ENCODE peak calls at places on chromosomes 6 and 20, in five cellular contexts. One of them, this sample, is unnamed.
A peak's percentile ranks its signal among the peaks of the same experiment; 100 is the strongest.

GRCh38 chr20:44970243-44970757 is 4.0 kb downstream of the STK4 start:
- DNase-seq in neuronal stem cell: no peak
- DNase-seq in H1: no peak
- DNase-seq in H9: no peak
- DNase-seq in IMR-90: peak; percentile 24
- DNase-seq in this sample: peak; percentile 11

GRCh38 chr6:122154912-122155516 is 244.4 kb upstream of the HSF2 start:
- DNase-seq in H1: no peak
- DNase-seq in neuronal stem cell: no peak
- DNase-seq in H9: peak; percentile 42
- DNase-seq in IMR-90: no peak
- DNase-seq in this sample: no peak

GRCh38 chr6:88480822-88481221 is 314.7 kb upstream of the CNR1 start:
- DNase-seq in neuronal stem cell: no peak
- DNase-seq in H9: no peak
- DNase-seq in IMR-90: no peak
- DNase-seq in H1: no peak
- DNase-seq in this sample: no peak

GRCh38 chr6:104705095-104705707 is 154.5 kb downstream of the HACE1 start:
- DNase-seq in neuronal stem cell: no peak
- DNase-seq in H9: no peak
- DNase-seq in H1: no peak
- DNase-seq in IMR-90: peak; percentile 64
- DNase-seq in this sample: peak; percentile 93

GRCh38 chr6:81816387-81816786 is 63.9 kb upstream of the TENT5A start:
- DNase-seq in neuronal stem cell: no peak
- DNase-seq in H9: no peak
- DNase-seq in IMR-90: no peak
- DNase-seq in H1: no peak
- DNase-seq in this sample: peak; percentile 6

GRCh38 chr20:57006411-57007170 is 259.9 kb downstream of the BMP7 start:
- DNase-seq in IMR-90: no peak
- DNase-seq in H9: no peak
- DNase-seq in neuronal stem cell: peak; percentile 24
- DNase-seq in H1: no peak
- DNase-seq in this sample: peak; percentile 50

GRCh38 chr20:51788822-51789221 is 13.5 kb downstream of the SALL4 start:
- DNase-seq in IMR-90: no peak
- DNase-seq in H1: no peak
- DNase-seq in neuronal stem cell: no peak
- DNase-seq in H9: no peak
- DNase-seq in this sample: no peak

GRCh38 chr6:31112478-31112877 is at the start of gene C6orf15:
- DNase-seq in IMR-90: no peak
- DNase-seq in H9: no peak
- DNase-seq in H1: no peak
- DNase-seq in neuronal stem cell: no peak
- DNase-seq in this sample: no peak

GRCh38 chr6:132511159-132511835 is 1.6 kb downstream of the STX7 start:
- DNase-seq in H9: no peak
- DNase-seq in neuronal stem cell: no peak
- DNase-seq in H1: no peak
- DNase-seq in IMR-90: no peak
- DNase-seq in this sample: peak; percentile 36

GRCh38 chr6:28134015-28134414 is 7.7 kb upstream of the ZKSCAN8 start:
- DNase-seq in neuronal stem cell: no peak
- DNase-seq in IMR-90: peak; percentile 52
- DNase-seq in H1: no peak
- DNase-seq in H9: peak; percentile 28
- DNase-seq in this sample: peak; percentile 68

GRCh38 chr6:107458687-107459282 is 579 bp downstream of the PDSS2 start:
- DNase-seq in IMR-90: peak; percentile 22
- DNase-seq in H1: no peak
- DNase-seq in H9: peak; percentile 43
- DNase-seq in neuronal stem cell: no peak
- DNase-seq in this sample: peak; percentile 61

GRCh38 chr20:32249030-32249738 is 28.3 kb upstream of the KIF3B start:
- DNase-seq in H1: no peak
- DNase-seq in IMR-90: no peak
- DNase-seq in neuronal stem cell: no peak
- DNase-seq in H9: no peak
- DNase-seq in this sample: no peak

GRCh38 chr6:86107985-86108384 is 465.3 kb upstream of the SYNCRIP start:
- DNase-seq in IMR-90: no peak
- DNase-seq in H9: no peak
- DNase-seq in H1: no peak
- DNase-seq in neuronal stem cell: no peak
- DNase-seq in this sample: no peak

GRCh38 chr6:105993769-105994521 is 92.2 kb upstream of the PRDM1 start:
- DNase-seq in H9: no peak
- DNase-seq in IMR-90: peak; percentile 45
- DNase-seq in neuronal stem cell: peak; percentile 37
- DNase-seq in H1: no peak
- DNase-seq in this sample: peak; percentile 82

GRCh38 chr6:136566007-136566487 is 15.8 kb upstream of the MAP7 start:
- DNase-seq in H9: no peak
- DNase-seq in neuronal stem cell: no peak
- DNase-seq in IMR-90: no peak
- DNase-seq in H1: no peak
- DNase-seq in this sample: no peak

GRCh38 chr20:62935968-62936585 is 1.9 kb upstream of the GID8 start:
- DNase-seq in IMR-90: no peak
- DNase-seq in H1: no peak
- DNase-seq in neuronal stem cell: no peak
- DNase-seq in H9: no peak
- DNase-seq in this sample: no peak

GRCh38 chr20:53399131-53399530 is 194.5 kb downstream of the ZNF217 start:
- DNase-seq in H9: no peak
- DNase-seq in IMR-90: no peak
- DNase-seq in H1: no peak
- DNase-seq in neuronal stem cell: no peak
- DNase-seq in this sample: no peak

GRCh38 chr6:170067257-170067656 is 223.6 kb downstream of the DLL1 start:
- DNase-seq in neuronal stem cell: no peak
- DNase-seq in H9: no peak
- DNase-seq in IMR-90: no peak
- DNase-seq in H1: no peak
- DNase-seq in this sample: no peak

GRCh38 chr20:41671143-41671542 is 53.0 kb upstream of the CHD6 start:
- DNase-seq in H1: no peak
- DNase-seq in neuronal stem cell: no peak
- DNase-seq in IMR-90: no peak
- DNase-seq in H9: no peak
- DNase-seq in this sample: no peak

GRCh38 chr6:152360016-152360415 is 277.1 kb downstream of the SYNE1 start:
- DNase-seq in IMR-90: no peak
- DNase-seq in H9: no peak
- DNase-seq in neuronal stem cell: no peak
- DNase-seq in H1: no peak
- DNase-seq in this sample: no peak

DNA sequence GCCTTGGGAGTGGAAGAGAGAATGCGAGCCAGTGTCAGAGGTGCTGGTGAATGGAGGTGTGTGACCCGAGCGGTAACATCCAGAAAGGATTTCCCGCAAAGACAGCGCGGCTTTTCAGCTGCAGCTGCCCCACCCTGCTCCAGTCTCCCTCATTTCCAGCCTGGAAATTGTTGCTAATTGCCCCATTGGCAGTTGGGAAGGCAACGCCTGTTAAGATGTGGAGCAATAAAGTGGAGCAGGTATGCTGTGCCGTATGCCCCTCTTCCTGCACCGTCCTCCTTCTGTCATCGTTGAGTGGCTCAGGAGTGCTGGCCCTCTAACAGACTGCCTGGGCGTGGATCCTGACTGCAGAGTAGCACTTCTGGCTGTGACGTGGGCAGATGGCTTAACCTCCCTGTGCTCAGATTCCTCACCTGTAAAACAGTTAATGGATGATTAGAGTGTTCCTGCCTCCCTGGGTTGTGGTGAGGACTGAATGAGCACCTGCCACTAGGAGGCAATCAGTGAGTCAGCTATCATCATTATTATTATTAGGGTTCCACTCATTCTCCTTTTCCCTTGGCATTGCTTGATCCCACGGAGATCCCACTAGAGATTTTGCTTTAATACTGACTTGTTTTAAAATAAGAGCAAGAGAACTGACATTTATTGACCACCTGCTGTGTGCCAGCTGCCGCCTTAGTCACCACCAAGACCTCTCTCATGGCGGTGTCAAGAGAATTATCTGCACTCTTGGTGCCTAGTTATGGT is 11.7 kb downstream of the ARFGEF2 start:
- DNase-seq in H1: no peak
- DNase-seq in neuronal stem cell: no peak
- DNase-seq in IMR-90: no peak
- DNase-seq in H9: no peak
- DNase-seq in this sample: no peak
- H3K14ac ChIP-seq in H1: no peak overlapping the region
- H3K14ac ChIP-seq in neuronal stem cell: no peak overlapping the region
- H3K14ac ChIP-seq in IMR-90: peak overlapping the region; percentile 90
- H3K14ac ChIP-seq in H9: no peak overlapping the region
- H3K14ac ChIP-seq in this sample: no peak overlapping the region

DNA sequence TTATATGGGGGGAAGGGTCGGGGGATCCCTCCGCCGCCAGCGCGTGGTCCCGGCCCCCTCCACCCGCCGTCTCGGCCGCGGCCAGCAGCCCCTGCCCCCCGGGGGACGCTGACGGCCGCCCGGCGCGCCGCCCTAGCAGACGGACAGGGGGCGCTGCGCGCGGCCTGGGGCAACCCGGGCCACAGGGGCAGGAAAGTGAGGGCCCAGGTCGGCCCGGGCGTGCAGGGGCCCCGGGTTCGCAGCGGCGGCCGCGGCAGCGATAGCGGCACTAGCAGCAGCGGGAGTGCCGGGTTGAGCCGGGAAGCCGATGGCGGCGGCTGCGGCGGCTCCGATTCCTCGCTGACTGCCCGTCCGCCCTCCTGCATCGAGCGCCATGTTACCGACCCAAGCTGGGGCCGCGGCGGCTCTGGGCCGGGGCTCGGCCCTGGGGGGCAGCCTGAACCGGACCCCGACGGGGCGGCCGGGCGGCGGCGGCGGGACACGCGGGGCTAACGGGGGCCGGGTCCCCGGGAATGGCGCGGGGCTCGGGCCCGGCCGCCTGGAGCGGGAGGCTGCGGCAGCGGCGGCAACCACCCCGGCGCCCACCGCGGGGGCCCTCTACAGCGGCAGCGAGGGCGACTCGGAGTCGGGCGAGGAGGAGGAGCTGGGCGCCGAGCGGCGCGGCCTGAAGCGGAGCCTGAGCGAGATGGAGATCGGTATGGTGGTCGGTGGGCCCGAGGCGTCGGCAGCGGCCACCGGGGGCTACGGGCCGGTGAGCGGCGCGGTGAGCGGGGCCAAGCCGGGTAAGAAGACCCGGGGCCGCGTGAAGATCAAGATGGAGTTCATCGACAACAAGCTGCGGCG is 436 bp downstream of the SRF start:
- DNase-seq in H9: no peak
- DNase-seq in H1: no peak
- DNase-seq in IMR-90: no peak
- DNase-seq in neuronal stem cell: no peak
- DNase-seq in this sample: no peak
- H3K14ac ChIP-seq in H9: peak overlapping the region; percentile 81
- H3K14ac ChIP-seq in H1: no peak overlapping the region
- H3K14ac ChIP-seq in IMR-90: peak overlapping the region; percentile 99
- H3K14ac ChIP-seq in neuronal stem cell: peak overlapping the region; percentile 78
- H3K14ac ChIP-seq in this sample: peak overlapping the region; percentile 95

DNA sequence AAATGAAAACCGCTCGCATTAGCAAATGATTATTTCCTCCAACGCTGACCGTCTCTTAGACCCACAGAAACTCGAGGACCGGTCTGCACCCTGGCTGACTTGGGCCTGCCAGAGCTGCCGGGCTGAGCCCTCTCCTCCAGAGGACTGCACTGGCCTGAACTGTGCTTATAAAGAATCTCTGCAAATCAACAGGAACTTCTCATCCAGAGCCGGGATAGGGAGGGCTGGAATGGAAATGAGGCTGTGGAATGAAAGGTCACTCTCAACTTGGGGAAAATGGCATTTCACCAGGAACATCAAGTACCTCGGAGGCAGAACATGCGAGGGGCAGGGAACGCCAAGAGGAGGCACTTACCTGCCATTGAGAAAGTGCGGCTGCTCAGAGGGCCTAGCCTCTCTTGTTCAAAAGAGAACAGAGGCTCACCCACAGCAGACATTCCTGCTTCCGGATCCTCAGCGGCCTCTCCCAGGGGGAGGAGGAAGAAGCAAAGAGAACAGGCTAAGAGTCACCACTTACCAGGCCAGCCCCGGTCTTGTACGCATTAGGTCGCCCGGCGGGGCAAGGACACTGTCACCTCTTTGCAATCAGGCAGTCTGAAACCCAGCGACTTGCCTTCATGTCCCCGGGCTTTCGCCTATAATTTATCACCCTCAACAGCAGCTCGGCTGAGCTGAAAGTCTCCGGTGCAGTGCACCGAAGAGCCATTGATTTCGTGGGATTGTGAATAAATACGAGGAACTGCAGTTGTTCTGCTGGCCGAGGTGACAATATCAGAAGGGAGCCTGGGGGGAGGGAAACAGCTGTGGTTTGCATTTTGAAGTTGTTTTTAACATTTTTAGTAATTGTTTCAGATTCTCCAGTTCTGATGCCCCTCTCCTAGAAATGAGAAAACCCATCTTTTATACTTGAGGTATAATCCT is 37.6 kb downstream of the ZMYND8 start:
- DNase-seq in H1: no peak
- DNase-seq in H9: peak; percentile 79
- DNase-seq in neuronal stem cell: no peak
- DNase-seq in IMR-90: peak; percentile 69
- DNase-seq in this sample: peak; percentile 89
- H3K14ac ChIP-seq in H1: peak overlapping the region; percentile 2
- H3K14ac ChIP-seq in H9: peak overlapping the region; percentile 97
- H3K14ac ChIP-seq in neuronal stem cell: no peak overlapping the region
- H3K14ac ChIP-seq in IMR-90: peak overlapping the region; percentile 98
- H3K14ac ChIP-seq in this sample: peak overlapping the region; percentile 37

DNA sequence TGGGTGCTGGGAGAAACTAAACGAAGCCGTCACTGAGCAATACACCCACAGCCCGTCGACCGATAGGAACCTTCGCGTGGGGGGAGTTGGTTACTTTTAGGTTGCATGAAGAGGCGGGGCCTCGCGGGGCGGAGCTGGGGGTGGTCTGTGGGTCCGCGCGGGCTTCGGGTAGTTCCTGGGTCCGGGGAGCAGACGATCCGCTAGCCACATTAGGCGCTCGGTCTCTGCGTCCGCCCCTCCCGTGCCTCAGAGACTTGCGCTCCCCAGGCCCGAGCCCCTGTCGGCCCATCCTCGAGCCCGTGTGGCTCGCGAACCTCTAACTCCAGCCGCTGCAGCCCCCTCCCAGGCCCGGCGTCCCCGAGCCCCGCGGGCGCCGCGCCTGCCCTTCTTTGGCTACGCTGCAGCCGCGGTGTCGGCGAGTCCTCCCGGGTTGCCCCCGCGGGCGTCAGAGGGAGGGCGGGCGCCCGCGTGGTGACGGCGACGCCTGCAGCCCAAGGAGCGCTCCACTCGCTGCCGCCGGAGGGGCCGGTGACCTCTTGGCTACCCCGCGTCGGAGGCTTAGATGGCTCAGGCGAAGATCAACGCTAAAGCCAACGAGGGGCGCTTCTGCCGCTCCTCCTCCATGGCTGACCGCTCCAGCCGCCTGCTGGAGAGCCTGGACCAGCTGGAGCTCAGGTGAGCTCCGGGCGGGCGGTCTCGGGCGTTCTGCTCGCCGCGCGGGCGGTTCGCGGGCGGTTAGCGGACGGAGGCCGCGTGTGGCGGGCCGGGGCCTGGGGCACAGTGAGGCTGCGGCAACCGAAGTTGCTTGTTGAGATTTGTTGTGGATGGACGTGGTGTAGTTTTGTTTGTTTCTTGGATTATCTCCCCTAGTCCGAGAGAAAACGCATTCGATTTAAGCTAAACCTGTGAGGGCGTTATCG is at the start of gene BAG2:
- DNase-seq in H9: peak; percentile 84
- DNase-seq in neuronal stem cell: peak; percentile 80
- DNase-seq in IMR-90: peak; percentile 90
- DNase-seq in H1: peak; percentile 54
- DNase-seq in this sample: peak; percentile 88
- H3K14ac ChIP-seq in H9: peak within 1 kb of the TSS; percentile 75
- H3K14ac ChIP-seq in neuronal stem cell: peak within 1 kb of the TSS; percentile 87
- H3K14ac ChIP-seq in IMR-90: peak within 1 kb of the TSS; percentile 94
- H3K14ac ChIP-seq in H1: no peak within 1 kb of the TSS
- H3K14ac ChIP-seq in this sample: peak within 1 kb of the TSS; percentile 1